ENCODE peak calls at places on chromosomes 7 and 10, in four cellular contexts. One of them, this sample, is unnamed.

GRCh38 chr10:80535671-80536360 is 1.9 kb upstream of the SH2D4B start:
- DNase-seq in fibroblast of the aortic adventitia: peak
- DNase-seq in ovary: peak
- DNase-seq in lung: peak
- DNase-seq in this sample: peak

GRCh38 chr10:1368772-1369171 is 312.6 kb downstream of the WDR37 start:
- DNase-seq in fibroblast of the aortic adventitia: no peak
- DNase-seq in ovary: no peak
- DNase-seq in lung: no peak
- DNase-seq in this sample: no peak

GRCh38 chr7:133186060-133186459 is 66.8 kb upstream of the EXOC4 start:
- DNase-seq in fibroblast of the aortic adventitia: no peak
- DNase-seq in ovary: no peak
- DNase-seq in lung: no peak
- DNase-seq in this sample: no peak

GRCh38 chr7:122803323-122803722 is 82.9 kb downstream of the CADPS2 start:
- DNase-seq in fibroblast of the aortic adventitia: peak
- DNase-seq in ovary: no peak
- DNase-seq in lung: no peak
- DNase-seq in this sample: peak

GRCh38 chr7:73822319-73823173 is 8.2 kb upstream of the CLDN4 start:
- DNase-seq in fibroblast of the aortic adventitia: peak
- DNase-seq in ovary: no peak
- DNase-seq in lung: no peak
- DNase-seq in this sample: peak

GRCh38 chr10:7211857-7212577 is 198.8 kb downstream of the SFMBT2 start:
- DNase-seq in fibroblast of the aortic adventitia: no peak
- DNase-seq in ovary: no peak
- DNase-seq in lung: no peak
- DNase-seq in this sample: no peak

GRCh38 chr7:70393956-70394355 is 738.0 kb upstream of the GALNT17 start:
- DNase-seq in fibroblast of the aortic adventitia: peak
- DNase-seq in ovary: no peak
- DNase-seq in lung: no peak
- DNase-seq in this sample: peak

GRCh38 chr10:26946103-26946907 is 85.5 kb upstream of the ABI1 start:
- DNase-seq in fibroblast of the aortic adventitia: no peak
- DNase-seq in ovary: no peak
- DNase-seq in lung: no peak
- DNase-seq in this sample: no peak

GRCh38 chr10:118918116-118918515 is 111.4 kb upstream of the NANOS1 start:
- DNase-seq in fibroblast of the aortic adventitia: no peak
- DNase-seq in ovary: no peak
- DNase-seq in lung: no peak
- DNase-seq in this sample: no peak

GRCh38 chr10:60828489-60828852 is 50.2 kb downstream of the CDK1 start:
- DNase-seq in fibroblast of the aortic adventitia: peak
- DNase-seq in ovary: no peak
- DNase-seq in lung: no peak
- DNase-seq in this sample: peak

GRCh38 chr7:151304856-151305255 is 36.8 kb upstream of the NUB1 start:
- DNase-seq in fibroblast of the aortic adventitia: no peak
- DNase-seq in ovary: no peak
- DNase-seq in lung: no peak
- DNase-seq in this sample: peak

GRCh38 chr10:81995254-81995653 is 120.3 kb downstream of the NRG3 start:
- DNase-seq in fibroblast of the aortic adventitia: no peak
- DNase-seq in ovary: no peak
- DNase-seq in lung: no peak
- DNase-seq in this sample: no peak

GRCh38 chr7:110534241-110534931 is 556.5 kb upstream of the LRRN3 start:
- DNase-seq in fibroblast of the aortic adventitia: peak
- DNase-seq in ovary: no peak
- DNase-seq in lung: no peak
- DNase-seq in this sample: peak

GRCh38 chr7:48154792-48155413 is 16.4 kb upstream of the ABCA13 start:
- DNase-seq in fibroblast of the aortic adventitia: peak
- DNase-seq in ovary: no peak
- DNase-seq in lung: no peak
- DNase-seq in this sample: peak

GRCh38 chr10:78944658-78945333 is 124.0 kb upstream of the ZMIZ1 start:
- DNase-seq in fibroblast of the aortic adventitia: peak
- DNase-seq in ovary: peak
- DNase-seq in lung: peak
- DNase-seq in this sample: peak

GRCh38 chr7:134784251-134785049 is 5.0 kb downstream of the CALD1 start:
- DNase-seq in fibroblast of the aortic adventitia: no peak
- DNase-seq in ovary: no peak
- DNase-seq in lung: no peak
- DNase-seq in this sample: peak

GRCh38 chr7:18859331-18859730 is 258.1 kb downstream of the TWIST1 start:
- DNase-seq in fibroblast of the aortic adventitia: no peak
- DNase-seq in ovary: no peak
- DNase-seq in lung: no peak
- DNase-seq in this sample: peak

GRCh38 chr10:125550362-125550761 is 132.6 kb downstream of the TEX36 start:
- DNase-seq in fibroblast of the aortic adventitia: no peak
- DNase-seq in ovary: no peak
- DNase-seq in lung: no peak
- DNase-seq in this sample: no peak

DNA sequence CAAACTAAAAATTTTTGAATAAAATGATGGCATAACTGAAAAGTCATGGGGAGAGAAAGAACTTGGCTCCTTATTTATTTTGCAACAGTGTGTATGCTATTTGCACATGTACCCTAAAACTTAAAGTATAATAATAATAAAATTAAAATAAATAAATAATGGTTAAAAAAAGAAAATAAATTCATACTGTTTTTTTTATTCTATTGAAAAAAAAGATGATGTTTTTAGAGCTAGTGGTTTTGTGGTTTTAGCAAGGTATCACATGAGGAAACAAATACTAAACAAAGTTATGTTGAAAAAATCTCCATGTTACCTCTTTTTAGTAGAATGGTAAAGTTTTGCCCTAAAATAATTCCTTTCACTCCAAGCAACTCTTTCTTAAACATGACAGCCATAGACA is 26.2 kb downstream of the TMEM168 start:
- DNase-seq in fibroblast of the aortic adventitia: no peak
- DNase-seq in ovary: no peak
- DNase-seq in lung: no peak
- DNase-seq in this sample: peak
- H3K4me3 ChIP-seq in fibroblast of the aortic adventitia: no peak
- H3K4me3 ChIP-seq in ovary: no peak
- H3K4me3 ChIP-seq in lung: no peak
- H3K4me3 ChIP-seq in this sample: no peak

GRCh38 chr10:95728535-95728934 is 27.4 kb upstream of the ENTPD1 start:
- DNase-seq in fibroblast of the aortic adventitia: peak
- DNase-seq in ovary: no peak
- DNase-seq in lung: no peak
- DNase-seq in this sample: peak
- TF ChIP-seq CTCF in fibroblast of the aortic adventitia: no peak
- TF ChIP-seq CTCF in ovary: no peak
- TF ChIP-seq CTCF in lung: no peak
- TF ChIP-seq CTCF in this sample: no peak

GRCh38 chr7:140225562-140226249 is 48.9 kb upstream of the KDM7A start:
- DNase-seq in fibroblast of the aortic adventitia: no peak
- DNase-seq in ovary: no peak
- DNase-seq in lung: no peak
- DNase-seq in this sample: no peak

GRCh38 chr7:140218656-140219055 is 41.9 kb upstream of the KDM7A start:
- DNase-seq in fibroblast of the aortic adventitia: no peak
- DNase-seq in ovary: no peak
- DNase-seq in lung: no peak
- DNase-seq in this sample: no peak

GRCh38 chr7:140223515-140224221 is 46.9 kb upstream of the KDM7A start:
- DNase-seq in fibroblast of the aortic adventitia: no peak
- DNase-seq in ovary: no peak
- DNase-seq in lung: no peak
- DNase-seq in this sample: no peak

GRCh38 chr7:140219672-140220520 is 43.1 kb upstream of the KDM7A start:
- DNase-seq in fibroblast of the aortic adventitia: no peak
- DNase-seq in ovary: no peak
- DNase-seq in lung: no peak
- DNase-seq in this sample: no peak

DNA sequence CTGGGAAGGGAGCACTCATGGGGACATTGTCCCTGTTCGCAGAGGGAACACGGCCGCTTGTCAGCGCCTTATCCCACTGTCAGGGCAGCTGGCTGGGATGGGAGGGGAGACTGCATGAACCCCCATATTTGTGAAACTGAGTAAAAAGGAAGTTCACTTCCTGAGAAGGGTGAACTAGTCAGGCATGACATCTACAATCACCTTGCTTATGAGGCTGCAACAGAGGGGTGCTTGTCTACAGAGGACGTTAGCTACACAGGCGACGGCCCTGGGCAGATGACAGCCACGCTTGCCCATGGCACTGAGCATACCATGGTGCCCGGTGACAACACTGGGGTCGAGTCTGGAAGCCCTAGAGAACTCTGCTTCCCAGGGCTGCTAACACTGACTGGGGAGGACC is 46.0 kb upstream of the KDM7A start:
- DNase-seq in fibroblast of the aortic adventitia: no peak
- DNase-seq in ovary: no peak
- DNase-seq in lung: no peak
- DNase-seq in this sample: no peak
- H3K4me3 ChIP-seq in fibroblast of the aortic adventitia: no peak
- H3K4me3 ChIP-seq in ovary: no peak
- H3K4me3 ChIP-seq in lung: no peak
- H3K4me3 ChIP-seq in this sample: no peak

GRCh38 chr7:158094671-158095256 is 492.9 kb downstream of the PTPRN2 start:
- DNase-seq in fibroblast of the aortic adventitia: no peak
- DNase-seq in ovary: no peak
- DNase-seq in lung: no peak
- DNase-seq in this sample: no peak
- TF ChIP-seq CTCF in fibroblast of the aortic adventitia: no peak
- TF ChIP-seq CTCF in ovary: no peak
- TF ChIP-seq CTCF in lung: no peak
- TF ChIP-seq CTCF in this sample: no peak

GRCh38 chr7:13032524-13032923 is 345.1 kb downstream of the ARL4A start:
- DNase-seq in fibroblast of the aortic adventitia: no peak
- DNase-seq in ovary: no peak
- DNase-seq in lung: no peak
- DNase-seq in this sample: no peak
- H3K4me3 ChIP-seq in fibroblast of the aortic adventitia: no peak
- H3K4me3 ChIP-seq in ovary: no peak
- H3K4me3 ChIP-seq in lung: no peak
- H3K4me3 ChIP-seq in this sample: no peak

GRCh38 chr7:92751902-92752901 is 84.2 kb downstream of the CDK6 start:
- DNase-seq in fibroblast of the aortic adventitia: peak
- DNase-seq in ovary: no peak
- DNase-seq in lung: no peak
- DNase-seq in this sample: peak

GRCh38 chr7:92749327-92749730 is 87.0 kb downstream of the CDK6 start:
- DNase-seq in fibroblast of the aortic adventitia: no peak
- DNase-seq in ovary: no peak
- DNase-seq in lung: no peak
- DNase-seq in this sample: peak

GRCh38 chr7:92749832-92750231 is 86.5 kb downstream of the CDK6 start:
- DNase-seq in fibroblast of the aortic adventitia: no peak
- DNase-seq in ovary: no peak
- DNase-seq in lung: no peak
- DNase-seq in this sample: no peak

GRCh38 chr7:92750961-92751360 is 85.4 kb downstream of the CDK6 start:
- DNase-seq in fibroblast of the aortic adventitia: no peak
- DNase-seq in ovary: no peak
- DNase-seq in lung: no peak
- DNase-seq in this sample: peak

DNA sequence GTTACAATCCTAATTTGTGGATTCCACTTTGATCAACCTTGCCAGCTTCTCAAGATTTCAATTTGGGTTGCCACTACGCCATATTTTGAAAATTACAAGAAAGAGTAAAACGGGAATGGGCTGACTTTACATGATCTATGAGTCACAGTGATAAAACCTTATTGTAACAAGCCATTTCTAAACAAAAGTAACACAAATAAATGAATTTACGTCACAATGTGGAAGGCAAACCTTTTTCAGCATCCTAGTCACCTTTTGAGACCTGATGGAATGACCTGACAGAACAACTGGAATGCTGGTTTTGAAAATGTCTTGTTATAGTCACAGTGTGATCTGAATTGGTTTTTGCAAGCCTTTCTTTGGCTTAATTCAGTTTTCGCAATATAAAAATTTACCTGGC is 85.9 kb downstream of the CDK6 start:
- DNase-seq in fibroblast of the aortic adventitia: peak
- DNase-seq in ovary: no peak
- DNase-seq in lung: no peak
- DNase-seq in this sample: peak
- TF ChIP-seq CTCF in fibroblast of the aortic adventitia: no peak
- TF ChIP-seq CTCF in ovary: no peak
- TF ChIP-seq CTCF in lung: no peak
- TF ChIP-seq CTCF in this sample: no peak

DNA sequence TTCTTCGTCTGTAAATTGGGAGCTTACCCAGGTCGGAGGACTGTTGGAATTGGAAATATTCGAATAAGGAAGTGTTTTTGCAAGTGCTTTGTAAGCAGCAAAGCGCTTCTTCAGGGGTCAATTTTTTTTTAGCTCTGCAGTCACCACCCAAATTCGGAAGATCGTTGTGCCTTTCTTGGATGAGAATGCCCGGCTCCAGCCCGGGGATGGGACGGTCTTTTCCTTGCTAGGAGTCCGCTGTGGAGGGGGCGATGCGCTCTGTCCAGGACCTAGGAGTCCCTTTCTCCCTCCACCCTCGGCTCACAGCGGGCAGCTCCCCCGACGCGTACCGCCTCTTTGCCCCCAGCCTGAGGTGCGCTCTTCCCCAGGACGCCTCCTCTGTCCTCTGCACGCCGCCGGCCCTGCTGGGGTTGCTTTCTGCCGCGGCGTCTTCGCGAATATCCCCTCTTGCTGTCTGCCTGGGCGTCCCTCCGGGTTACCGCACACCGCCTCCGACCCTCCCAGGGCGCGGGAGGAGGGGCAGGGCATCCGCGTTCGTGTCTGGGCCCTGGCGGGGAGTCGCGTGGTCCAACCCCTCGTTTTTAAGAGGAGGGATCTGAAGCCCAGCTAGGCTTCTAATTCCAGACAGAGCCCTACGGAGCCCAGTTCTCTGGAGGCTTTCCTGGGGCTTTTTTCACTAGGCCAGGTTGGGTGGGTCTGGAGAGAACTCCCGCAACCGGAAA is 167.1 kb downstream of the UBE2H start:
- DNase-seq in fibroblast of the aortic adventitia: no peak
- DNase-seq in ovary: no peak
- DNase-seq in lung: no peak
- DNase-seq in this sample: no peak
- H3K4me3 ChIP-seq in fibroblast of the aortic adventitia: no peak
- H3K4me3 ChIP-seq in ovary: no peak
- H3K4me3 ChIP-seq in lung: no peak
- H3K4me3 ChIP-seq in this sample: no peak

This sample was measured in fibroblast of villous mesenchyme.